ENCODE peak calls at places on chromosomes 2 and 18, in ten cellular contexts. L is BE2C; C is stimulated activated CD4-positive, alpha-beta T cell treated with anti-CD3 and anti-CD28 coated beads, TNF-alpha, amount 100 ng/mL, for 4 hours; P is choroid plexus epithelial cell; N is GM23248; E is IMR-90; W is neural progenitor cell; Y is T-helper 2 cell; F is germinal center; G is activated T-helper 1 cell treated with anti-CD3 and anti-CD28 coated beads, Interleukin-2, amount 50 U/mL, for 16 hours. H is an unnamed sample.

GRCh38 chr2:61949458-61950107 is 44.1 kb downstream of the COMMD1 start:
- DNase-seq in L (no peak), C (no peak), P (no peak), N (no peak), E (no peak), W (no peak), Y (no peak), F (no peak), G (no peak), H (no peak)

GRCh38 chr18:55100817-55101457 is 141.7 kb upstream of the CCDC68 start:
- DNase-seq in L (no peak), C (no peak), P (peak), N (peak), E (peak), W (no peak), Y (no peak), F (no peak), G (no peak), H (peak)

GRCh38 chr2:70132244-70133126 is 45.2 kb downstream of the PCBP1 start:
- DNase-seq in L (no peak), C (no peak), P (peak), N (peak), E (peak), W (no peak), Y (no peak), F (peak), G (no peak), H (peak)

GRCh38 chr18:11661430-11661829 is 27.6 kb upstream of the GNAL start:
- DNase-seq in L (no peak), C (no peak), P (peak), N (peak), E (no peak), W (no peak), Y (no peak), F (no peak), G (no peak), H (no peak)

GRCh38 chr2:217248312-217248935 is 388.6 kb upstream of the TNP1 start:
- DNase-seq in L (peak), C (no peak), P (peak), N (no peak), E (peak), W (no peak), Y (no peak), F (no peak), G (no peak), H (peak)

GRCh38 chr2:239296020-239296932 is 104.5 kb downstream of the HDAC4 start:
- DNase-seq in L (no peak), C (no peak), P (no peak), N (no peak), E (no peak), W (no peak), Y (no peak), F (no peak), G (no peak), H (no peak)

GRCh38 chr18:46458472-46458871 is 198.5 kb downstream of the LOXHD1 start:
- DNase-seq in L (no peak), C (no peak), P (no peak), N (no peak), E (no peak), W (no peak), Y (no peak), F (no peak), G (no peak), H (no peak)

GRCh38 chr2:73172963-73173362 is 29.4 kb upstream of the NOTO start:
- DNase-seq in L (no peak), C (no peak), P (peak), N (peak), E (peak), W (no peak), Y (peak), F (no peak), G (peak), H (no peak)

GRCh38 chr2:64192080-64192479 is 47.9 kb upstream of the PELI1 start:
- DNase-seq in L (no peak), C (no peak), P (no peak), N (no peak), E (no peak), W (no peak), Y (no peak), F (peak), G (no peak), H (no peak)

GRCh38 chr2:220228310-220229006 is 601.0 kb downstream of the SLC4A3 start:
- DNase-seq in L (no peak), C (no peak), P (peak), N (peak), E (peak), W (no peak), Y (no peak), F (no peak), G (no peak), H (peak)

GRCh38 chr2:161138429-161138828 is 21.8 kb upstream of the TANK start:
- DNase-seq in L (no peak), C (no peak), P (no peak), N (no peak), E (no peak), W (no peak), Y (no peak), F (peak), G (no peak), H (no peak)

GRCh38 chr2:46891956-46892553 is 23.6 kb downstream of the MCFD2 start:
- DNase-seq in L (no peak), C (no peak), P (no peak), N (no peak), E (no peak), W (no peak), Y (no peak), F (no peak), G (no peak), H (no peak)

GRCh38 chr2:10375570-10376266 is 72.4 kb downstream of the ODC1 start:
- DNase-seq in L (no peak), C (no peak), P (no peak), N (no peak), E (no peak), W (peak), Y (no peak), F (peak), G (no peak), H (no peak)